ENCODE peak calls at places on chromosomes 13 and 19, in ten cellular contexts. O is psoas muscle, V is upper lobe of left lung, X is natural killer cell, T is upper lobe of right lung, D is brain microvascular endothelial cell, Z is left ventricle myocardium inferior, I is heart right ventricle, J is SK-N-SH, F is left lung. Y is an unnamed sample.
A peak's percentile ranks its signal among the peaks of the same experiment; 100 is the strongest.

GRCh38 chr13:27858046-27858445 is 61.8 kb upstream of the PDX1 start:
- DNase-seq in O (no peak), I (no peak), J (no peak), T (no peak), F (no peak), D (no peak), X (no peak), Z (no peak), V (no peak), Y (no peak)

GRCh38 chr19:23071087-23071511 is 45.7 kb upstream of the ZNF730 start:
- DNase-seq in V (peak; percentile 22), D (peak; percentile 17), X (no peak), I (peak; percentile 37), O (no peak), J (peak; percentile 66), T (no peak), Z (peak; percentile 31), F (peak; percentile 82), Y (no peak)

GRCh38 chr19:54207908-54208783 is 7.5 kb downstream of the RPS9 start:
- DNase-seq in J (no peak), Z (peak; percentile 52), O (peak; percentile 73), D (peak; percentile 40), T (peak; percentile 87), I (no peak), X (no peak), V (peak; percentile 97), F (peak; percentile 85), Y (peak; percentile 98)

GRCh38 chr13:46577656-46578589 is 25.0 kb downstream of the LRCH1 start:
- DNase-seq in T (no peak), D (no peak), O (no peak), Z (no peak), I (no peak), V (no peak), F (no peak), X (no peak), J (no peak), Y (no peak)

GRCh38 chr19:46818812-46819211 is 30.4 kb upstream of the SLC1A5 start:
- DNase-seq in V (no peak), I (no peak), O (no peak), T (no peak), X (no peak), F (no peak), Z (no peak), D (peak; percentile 10), J (no peak), Y (no peak)

GRCh38 chr19:23776507-23777205 is 18.0 kb upstream of the ZNF681 start:
- DNase-seq in F (no peak), D (no peak), O (no peak), I (no peak), Z (no peak), T (no peak), J (no peak), X (no peak), V (no peak), Y (no peak)

GRCh38 chr19:13906525-13906904 is 514 bp downstream of the CC2D1A start:
- DNase-seq in I (no peak), X (no peak), T (peak; percentile 81), O (no peak), F (peak; percentile 84), V (peak; percentile 52), J (peak; percentile 56), Z (no peak), D (no peak), Y (no peak)

GRCh38 chr13:85586422-85586831 is 212.8 kb downstream of the SLITRK6 start:
- DNase-seq in T (no peak), Z (no peak), V (no peak), O (no peak), I (no peak), J (no peak), D (peak; percentile 14), X (no peak), F (no peak), Y (no peak)

GRCh38 chr13:32390048-32390447 is 37.9 kb downstream of the N4BP2L1 start:
- DNase-seq in T (no peak), O (no peak), F (no peak), I (no peak), J (no peak), X (no peak), D (no peak), V (no peak), Z (no peak), Y (no peak)

GRCh38 chr13:78298657-78299056 is 304.7 kb downstream of the POU4F1 start:
- DNase-seq in J (no peak), V (no peak), I (no peak), D (no peak), Z (no peak), O (no peak), F (no peak), T (no peak), X (no peak), Y (no peak)

GRCh38 chr13:64579331-64579730 is 2650.8 kb downstream of the PCDH9 start:
- DNase-seq in V (no peak), T (no peak), D (no peak), O (no peak), X (no peak), I (no peak), Z (no peak), F (no peak), J (no peak), Y (no peak)

GRCh38 chr19:37309834-37310575 is 60.9 kb upstream of the ZNF527 start:
- DNase-seq in Z (no peak), V (no peak), X (no peak), D (no peak), I (no peak), J (peak; percentile 32), F (no peak), T (no peak), O (no peak), Y (no peak)

GRCh38 chr13:79874396-79875360 is 393.7 kb downstream of the NDFIP2 start:
- DNase-seq in X (no peak), O (no peak), V (no peak), J (no peak), T (no peak), Z (no peak), I (no peak), F (no peak), D (no peak), Y (no peak)

GRCh38 chr19:3283246-3283751 is 58.8 kb downstream of the CELF5 start:
- DNase-seq in V (no peak), X (no peak), Z (no peak), T (no peak), J (no peak), O (no peak), D (no peak), I (no peak), F (no peak), Y (no peak)

GRCh38 chr19:49455729-49456128 is 2.7 kb downstream of the ALDH16A1 start:
- DNase-seq in D (no peak), V (no peak), X (no peak), Z (no peak), O (no peak), I (no peak), J (no peak), T (no peak), F (no peak), Y (no peak)

GRCh38 chr19:48630289-48631036 is 6.7 kb downstream of the DBP start:
- DNase-seq in D (peak; percentile 51), J (no peak), F (peak; percentile 87), V (peak; percentile 80), X (no peak), Z (peak; percentile 86), I (peak; percentile 88), O (peak; percentile 84), T (peak; percentile 78), Y (peak; percentile 49)

GRCh38 chr13:113546571-113547247 is 37.8 kb upstream of the TFDP1 start:
- DNase-seq in F (peak; percentile 72), D (peak; percentile 34), J (no peak), O (peak; percentile 69), T (peak; percentile 60), V (no peak), I (peak; percentile 58), Z (peak; percentile 58), X (no peak), Y (no peak)

GRCh38 chr13:106156468-106156867 is 379.0 kb downstream of the EFNB2 start:
- DNase-seq in J (no peak), Z (no peak), T (no peak), X (no peak), D (peak; percentile 97), F (no peak), O (no peak), V (peak; percentile 33), I (no peak), Y (no peak)

GRCh38 chr13:25375727-25376358 is 4.1 kb downstream of the ATP8A2 start:
- DNase-seq in F (no peak), Z (no peak), X (no peak), T (no peak), I (no peak), V (no peak), D (peak; percentile 28), J (peak; percentile 76), O (no peak), Y (no peak)

GRCh38 chr13:112754281-112755025 is 64.6 kb downstream of the ATP11A start:
- DNase-seq in V (no peak), Z (no peak), D (no peak), J (no peak), F (no peak), I (no peak), X (no peak), T (peak; percentile 61), O (peak; percentile 30), Y (no peak)

GRCh38 chr19:42088471-42089190 is 12.7 kb downstream of the ZNF574 start:
- DNase-seq in T (no peak), F (no peak), I (no peak), O (peak; percentile 48), X (no peak), Z (no peak), J (no peak), V (no peak), D (peak; percentile 50), Y (no peak)

GRCh38 chr19:34191355-34191962 is 19.2 kb downstream of the LSM14A start:
- DNase-seq in F (no peak), T (no peak), D (no peak), Z (no peak), O (no peak), I (no peak), X (no peak), J (no peak), V (no peak), Y (no peak)
- TF ChIP-seq CTCF in F (no peak), T (no peak), D (no peak), Z (no peak), O (no peak), I (no peak), X (no peak), J (no peak), V (no peak), Y (no peak)

GRCh38 chr19:29121684-29122083 is 91.3 kb downstream of the UQCRFS1 start:
- DNase-seq in J (peak; percentile 32), Z (no peak), D (no peak), X (no peak), T (no peak), F (no peak), I (no peak), V (no peak), O (no peak), Y (no peak)
- TF ChIP-seq CTCF in J (peak; percentile 55), Z (peak; percentile 56), D (no peak), X (no peak), T (peak; percentile 39), F (no peak), I (peak; percentile 30), V (peak; percentile 10), O (peak; percentile 19), Y (no peak)

GRCh38 chr19:20359933-20360720 is 193.1 kb downstream of the ZNF486 start:
- DNase-seq in D (no peak), I (no peak), V (no peak), J (peak; percentile 57), T (no peak), X (no peak), F (no peak), O (no peak), Z (no peak), Y (no peak)
- TF ChIP-seq CTCF in D (peak; percentile 1), I (peak; percentile 40), V (no peak), J (peak; percentile 7), T (peak; percentile 29), X (no peak), F (no peak), O (no peak), Z (peak; percentile 37), Y (no peak)

GRCh38 chr13:39783051-39783450 is 127.6 kb downstream of the COG6 start:
- DNase-seq in I (no peak), D (no peak), Z (no peak), T (no peak), J (no peak), V (no peak), O (no peak), X (no peak), F (no peak), Y (no peak)
- TF ChIP-seq CTCF in I (no peak), D (no peak), Z (peak; percentile 21), T (no peak), J (peak; percentile 55), V (no peak), O (no peak), X (no peak), F (no peak), Y (no peak)

Y was measured in CD14-positive monocyte.